ENCODE peak calls at places on chromosomes 6 and 20, in five cellular contexts. One of them, this sample, is unnamed.
A peak's percentile ranks its signal among the peaks of the same experiment; 100 is the strongest.

GRCh38 chr6:14126250-14126649 is 8.7 kb downstream of the CD83 start:
- DNase-seq in PC-3: no peak
- DNase-seq in HCT116: no peak
- DNase-seq in mammary epithelial cell: no peak
- DNase-seq in HepG2: no peak
- DNase-seq in this sample: no peak

GRCh38 chr6:102918161-102918560 is 1524.7 kb downstream of the GRIK2 start:
- DNase-seq in PC-3: no peak
- DNase-seq in HCT116: no peak
- DNase-seq in mammary epithelial cell: no peak
- DNase-seq in HepG2: no peak
- DNase-seq in this sample: no peak

GRCh38 chr20:4112490-4113420 is 97.4 kb upstream of the RNF24 start:
- DNase-seq in PC-3: peak; percentile 87
- DNase-seq in HCT116: no peak
- DNase-seq in mammary epithelial cell: peak; percentile 51
- DNase-seq in HepG2: no peak
- DNase-seq in this sample: peak; percentile 63

GRCh38 chr6:108730556-108731228 is 117.5 kb upstream of the ARMC2 start:
- DNase-seq in PC-3: no peak
- DNase-seq in HCT116: no peak
- DNase-seq in mammary epithelial cell: no peak
- DNase-seq in HepG2: no peak
- DNase-seq in this sample: no peak

GRCh38 chr20:61372151-61373054 is 120.3 kb downstream of the CDH4 start:
- DNase-seq in PC-3: no peak
- DNase-seq in HCT116: no peak
- DNase-seq in mammary epithelial cell: no peak
- DNase-seq in HepG2: no peak
- DNase-seq in this sample: no peak

GRCh38 chr6:14734416-14735340 is 511.2 kb upstream of the JARID2 start:
- DNase-seq in PC-3: peak; percentile 98
- DNase-seq in HCT116: peak; percentile 72
- DNase-seq in mammary epithelial cell: peak; percentile 67
- DNase-seq in HepG2: no peak
- DNase-seq in this sample: peak; percentile 98

GRCh38 chr20:45404438-45404837 is 3.7 kb upstream of the DBNDD2 start:
- DNase-seq in PC-3: no peak
- DNase-seq in HCT116: no peak
- DNase-seq in mammary epithelial cell: no peak
- DNase-seq in HepG2: no peak
- DNase-seq in this sample: no peak

GRCh38 chr6:29941476-29941875 is 856 bp upstream of the HLA-A start:
- DNase-seq in PC-3: no peak
- DNase-seq in HCT116: no peak
- DNase-seq in mammary epithelial cell: peak; percentile 73
- DNase-seq in HepG2: no peak
- DNase-seq in this sample: no peak

GRCh38 chr6:79750806-79751205 is 119.7 kb downstream of the SH3BGRL2 start:
- DNase-seq in PC-3: no peak
- DNase-seq in HCT116: no peak
- DNase-seq in mammary epithelial cell: no peak
- DNase-seq in HepG2: no peak
- DNase-seq in this sample: no peak

GRCh38 chr6:85498596-85499258 is 48.8 kb downstream of the NT5E start:
- DNase-seq in PC-3: peak; percentile 91
- DNase-seq in HCT116: peak; percentile 19
- DNase-seq in mammary epithelial cell: peak; percentile 83
- DNase-seq in HepG2: peak; percentile 21
- DNase-seq in this sample: peak; percentile 58

GRCh38 chr20:31706607-31707257 is 15.9 kb downstream of the BCL2L1 start:
- DNase-seq in PC-3: peak; percentile 14
- DNase-seq in HCT116: no peak
- DNase-seq in mammary epithelial cell: no peak
- DNase-seq in HepG2: peak; percentile 97
- DNase-seq in this sample: no peak
- H3K4me1 ChIP-seq in PC-3: peaks cover 74% of the 10 kb centered on the region
- H3K4me1 ChIP-seq in HCT116: peaks cover 97% of the 10 kb centered on the region
- H3K4me1 ChIP-seq in mammary epithelial cell: peaks cover 65% of the 10 kb centered on the region
- H3K4me1 ChIP-seq in HepG2: peaks cover 99% of the 10 kb centered on the region
- H3K4me1 ChIP-seq in this sample: peaks cover 23% of the 10 kb centered on the region

GRCh38 chr6:83057705-83058321 is 7.8 kb downstream of the UBE3D start:
- DNase-seq in PC-3: peak; percentile 67
- DNase-seq in HCT116: peak; percentile 22
- DNase-seq in mammary epithelial cell: peak; percentile 37
- DNase-seq in HepG2: peak; percentile 42
- DNase-seq in this sample: no peak
- TF ChIP-seq CTCF in PC-3: peak; percentile 85
- TF ChIP-seq CTCF in HCT116: peak; percentile 82
- TF ChIP-seq CTCF in mammary epithelial cell: peak; percentile 81
- TF ChIP-seq CTCF in HepG2: peak; percentile 76
- TF ChIP-seq CTCF in this sample: peak; percentile 86

GRCh38 chr6:31558318-31558625 is 10.9 kb downstream of the NFKBIL1 start:
- DNase-seq in PC-3: no peak
- DNase-seq in HCT116: no peak
- DNase-seq in mammary epithelial cell: no peak
- DNase-seq in HepG2: no peak
- DNase-seq in this sample: no peak
- H3K9ac ChIP-seq in PC-3: no peak overlapping the region
- H3K9ac ChIP-seq in HCT116: no peak overlapping the region
- H3K9ac ChIP-seq in mammary epithelial cell: no peak overlapping the region
- H3K9ac ChIP-seq in HepG2: no peak overlapping the region
- H3K9ac ChIP-seq in this sample: no peak overlapping the region

DNA sequence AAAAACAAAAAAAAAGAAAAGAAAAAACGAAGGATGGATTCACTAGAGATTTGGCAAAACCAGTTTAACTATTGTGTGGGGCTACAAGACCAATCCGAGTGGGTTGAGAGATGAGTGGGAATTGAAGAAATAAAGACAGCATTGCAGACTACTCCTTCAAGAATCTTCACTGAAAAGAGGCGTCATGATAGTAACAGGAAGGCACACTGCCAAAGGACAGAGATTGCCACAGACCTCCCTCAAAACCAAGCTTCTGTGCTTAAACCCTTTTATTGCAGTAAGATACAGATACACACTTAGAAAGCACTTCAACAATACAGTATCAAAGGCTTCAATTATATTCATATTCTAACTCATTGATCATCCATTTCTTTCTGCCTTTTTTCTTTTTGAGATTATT is 103.9 kb downstream of the IPCEF1 start:
- DNase-seq in PC-3: no peak
- DNase-seq in HCT116: no peak
- DNase-seq in mammary epithelial cell: no peak
- DNase-seq in HepG2: no peak
- DNase-seq in this sample: no peak
- H3K4me1 ChIP-seq in PC-3: no peaks in the 10 kb centered on the region
- H3K4me1 ChIP-seq in HCT116: no peaks in the 10 kb centered on the region
- H3K4me1 ChIP-seq in mammary epithelial cell: no peaks in the 10 kb centered on the region
- H3K4me1 ChIP-seq in HepG2: no peaks in the 10 kb centered on the region
- H3K4me1 ChIP-seq in this sample: no peaks in the 10 kb centered on the region

GRCh38 chr6:25747477-25747876 is 7.1 kb upstream of the SLC17A4 start:
- DNase-seq in PC-3: no peak
- DNase-seq in HCT116: no peak
- DNase-seq in mammary epithelial cell: no peak
- DNase-seq in HepG2: no peak
- DNase-seq in this sample: no peak

GRCh38 chr6:25748049-25748448 is 6.5 kb upstream of the SLC17A4 start:
- DNase-seq in PC-3: no peak
- DNase-seq in HCT116: no peak
- DNase-seq in mammary epithelial cell: no peak
- DNase-seq in HepG2: peak; percentile 15
- DNase-seq in this sample: no peak

GRCh38 chr6:25745836-25746235 is 8.7 kb upstream of the SLC17A4 start:
- DNase-seq in PC-3: no peak
- DNase-seq in HCT116: no peak
- DNase-seq in mammary epithelial cell: no peak
- DNase-seq in HepG2: no peak
- DNase-seq in this sample: no peak

GRCh38 chr6:25749837-25750236 is 4.7 kb upstream of the SLC17A4 start:
- DNase-seq in PC-3: no peak
- DNase-seq in HCT116: no peak
- DNase-seq in mammary epithelial cell: no peak
- DNase-seq in HepG2: no peak
- DNase-seq in this sample: no peak

DNA sequence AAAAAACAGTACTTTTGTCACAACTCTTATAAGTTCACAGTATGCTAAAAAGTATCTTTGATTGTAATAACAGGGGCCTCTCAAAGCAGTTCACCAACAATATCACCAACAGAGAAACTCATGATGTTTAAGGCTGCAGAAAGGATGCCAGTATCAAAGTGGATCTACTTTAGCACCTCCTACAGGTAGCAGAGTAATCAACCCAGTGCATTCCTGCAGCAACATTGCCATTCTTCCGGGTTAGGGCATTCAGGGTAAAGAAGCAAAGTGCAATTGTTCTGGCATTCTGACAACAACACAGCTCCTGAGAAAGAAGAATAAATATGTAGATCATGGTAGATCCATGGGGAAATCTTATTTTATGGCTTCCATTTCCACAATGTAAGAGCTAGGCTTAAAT is 7.6 kb upstream of the SLC17A4 start:
- DNase-seq in PC-3: no peak
- DNase-seq in HCT116: no peak
- DNase-seq in mammary epithelial cell: no peak
- DNase-seq in HepG2: peak; percentile 21
- DNase-seq in this sample: no peak
- TF ChIP-seq CTCF in PC-3: peak; percentile 37
- TF ChIP-seq CTCF in HCT116: peak; percentile 49
- TF ChIP-seq CTCF in mammary epithelial cell: no peak
- TF ChIP-seq CTCF in HepG2: peak; percentile 61
- TF ChIP-seq CTCF in this sample: no peak

This sample was measured in astrocyte.